ENCODE peak calls at places on chromosome 7, in seven cellular contexts. One of them, this sample, is unnamed.

GRCh38 chr7:121604627-121605296 is 208.7 kb upstream of the FAM3C start:
- DNase-seq in AG04449: no peak
- DNase-seq in OCI-LY7: no peak
- DNase-seq in colonic mucosa: no peak
- DNase-seq in AG09309: no peak
- DNase-seq in right atrium auricular region: no peak
- DNase-seq in upper lobe of right lung: no peak
- DNase-seq in this sample: peak

GRCh38 chr7:108049962-108050361 is 47.0 kb upstream of the LAMB1 start:
- DNase-seq in AG09309: no peak
- DNase-seq in colonic mucosa: no peak
- DNase-seq in OCI-LY7: no peak
- DNase-seq in upper lobe of right lung: no peak
- DNase-seq in right atrium auricular region: no peak
- DNase-seq in AG04449: no peak
- DNase-seq in this sample: no peak

GRCh38 chr7:18019562-18019961 is 8.1 kb downstream of the PRPS1L1 start:
- DNase-seq in AG04449: no peak
- DNase-seq in OCI-LY7: no peak
- DNase-seq in right atrium auricular region: no peak
- DNase-seq in colonic mucosa: no peak
- DNase-seq in upper lobe of right lung: no peak
- DNase-seq in AG09309: peak
- DNase-seq in this sample: no peak

GRCh38 chr7:10076661-10077300 is 896.9 kb upstream of the PHF14 start:
- DNase-seq in AG09309: no peak
- DNase-seq in AG04449: no peak
- DNase-seq in upper lobe of right lung: no peak
- DNase-seq in right atrium auricular region: no peak
- DNase-seq in OCI-LY7: no peak
- DNase-seq in colonic mucosa: no peak
- DNase-seq in this sample: no peak

GRCh38 chr7:951881-952547 is 2.5 kb downstream of the ADAP1 start:
- DNase-seq in OCI-LY7: no peak
- DNase-seq in AG04449: no peak
- DNase-seq in AG09309: no peak
- DNase-seq in upper lobe of right lung: peak
- DNase-seq in colonic mucosa: no peak
- DNase-seq in right atrium auricular region: no peak
- DNase-seq in this sample: no peak

GRCh38 chr7:34550996-34551395 is 107.0 kb upstream of the NPSR1 start:
- DNase-seq in OCI-LY7: no peak
- DNase-seq in AG04449: no peak
- DNase-seq in right atrium auricular region: no peak
- DNase-seq in colonic mucosa: no peak
- DNase-seq in upper lobe of right lung: no peak
- DNase-seq in AG09309: no peak
- DNase-seq in this sample: no peak

GRCh38 chr7:108097703-108098102 is 32.5 kb downstream of the LAMB4 start:
- DNase-seq in OCI-LY7: peak
- DNase-seq in colonic mucosa: peak
- DNase-seq in AG04449: no peak
- DNase-seq in upper lobe of right lung: no peak
- DNase-seq in right atrium auricular region: no peak
- DNase-seq in AG09309: no peak
- DNase-seq in this sample: no peak

GRCh38 chr7:113159746-113160339 is 41.5 kb upstream of the SMIM30 start:
- DNase-seq in colonic mucosa: no peak
- DNase-seq in upper lobe of right lung: no peak
- DNase-seq in right atrium auricular region: no peak
- DNase-seq in AG04449: no peak
- DNase-seq in AG09309: peak
- DNase-seq in OCI-LY7: peak
- DNase-seq in this sample: no peak

GRCh38 chr7:143416565-143417149 is 8.0 kb upstream of the EPHA1 start:
- DNase-seq in AG09309: no peak
- DNase-seq in right atrium auricular region: no peak
- DNase-seq in OCI-LY7: peak
- DNase-seq in colonic mucosa: no peak
- DNase-seq in upper lobe of right lung: no peak
- DNase-seq in AG04449: no peak
- DNase-seq in this sample: no peak

GRCh38 chr7:24922099-24922773 is 57.7 kb downstream of the OSBPL3 start:
- DNase-seq in upper lobe of right lung: no peak
- DNase-seq in AG09309: no peak
- DNase-seq in AG04449: no peak
- DNase-seq in OCI-LY7: no peak
- DNase-seq in colonic mucosa: no peak
- DNase-seq in right atrium auricular region: no peak
- DNase-seq in this sample: no peak

GRCh38 chr7:2553108-2553507 is 2.2 kb downstream of the BRAT1 start:
- DNase-seq in right atrium auricular region: no peak
- DNase-seq in colonic mucosa: no peak
- DNase-seq in AG09309: no peak
- DNase-seq in OCI-LY7: no peak
- DNase-seq in upper lobe of right lung: no peak
- DNase-seq in AG04449: no peak
- DNase-seq in this sample: no peak

GRCh38 chr7:102834999-102835398 is 77.8 kb upstream of the LRRC17 start:
- DNase-seq in AG04449: no peak
- DNase-seq in right atrium auricular region: no peak
- DNase-seq in AG09309: no peak
- DNase-seq in colonic mucosa: no peak
- DNase-seq in OCI-LY7: no peak
- DNase-seq in upper lobe of right lung: no peak
- DNase-seq in this sample: peak

GRCh38 chr7:137458399-137458798 is 114.9 kb upstream of the PTN start:
- DNase-seq in upper lobe of right lung: no peak
- DNase-seq in OCI-LY7: no peak
- DNase-seq in AG09309: no peak
- DNase-seq in colonic mucosa: no peak
- DNase-seq in right atrium auricular region: no peak
- DNase-seq in AG04449: no peak
- DNase-seq in this sample: no peak

GRCh38 chr7:133871757-133872156 is 255.4 kb upstream of the LRGUK start:
- DNase-seq in right atrium auricular region: no peak
- DNase-seq in AG04449: no peak
- DNase-seq in colonic mucosa: no peak
- DNase-seq in OCI-LY7: no peak
- DNase-seq in AG09309: no peak
- DNase-seq in upper lobe of right lung: no peak
- DNase-seq in this sample: no peak

GRCh38 chr7:112990619-112991018 is 96.0 kb downstream of the GPR85 start:
- DNase-seq in AG04449: no peak
- DNase-seq in right atrium auricular region: no peak
- DNase-seq in upper lobe of right lung: no peak
- DNase-seq in colonic mucosa: no peak
- DNase-seq in AG09309: no peak
- DNase-seq in OCI-LY7: no peak
- DNase-seq in this sample: no peak

GRCh38 chr7:67301667-67302066 is 305.0 kb downstream of the TYW1 start:
- DNase-seq in upper lobe of right lung: no peak
- DNase-seq in right atrium auricular region: no peak
- DNase-seq in AG04449: no peak
- DNase-seq in AG09309: no peak
- DNase-seq in colonic mucosa: no peak
- DNase-seq in OCI-LY7: no peak
- DNase-seq in this sample: no peak

GRCh38 chr7:25584557-25584956 is 356.3 kb upstream of the NPVF start:
- DNase-seq in colonic mucosa: no peak
- DNase-seq in AG09309: no peak
- DNase-seq in AG04449: no peak
- DNase-seq in right atrium auricular region: no peak
- DNase-seq in OCI-LY7: no peak
- DNase-seq in upper lobe of right lung: no peak
- DNase-seq in this sample: no peak

GRCh38 chr7:95687759-95688343 is 84.5 kb upstream of the DYNC1I1 start:
- DNase-seq in colonic mucosa: no peak
- DNase-seq in AG09309: no peak
- DNase-seq in OCI-LY7: peak
- DNase-seq in AG04449: no peak
- DNase-seq in upper lobe of right lung: no peak
- DNase-seq in right atrium auricular region: no peak
- DNase-seq in this sample: no peak

GRCh38 chr7:16765436-16765859 is 11.9 kb downstream of the TSPAN13 start:
- DNase-seq in OCI-LY7: no peak
- DNase-seq in AG04449: no peak
- DNase-seq in right atrium auricular region: no peak
- DNase-seq in AG09309: no peak
- DNase-seq in colonic mucosa: no peak
- DNase-seq in upper lobe of right lung: no peak
- DNase-seq in this sample: no peak

GRCh38 chr7:157515342-157516041 is 178.7 kb downstream of the DNAJB6 start:
- DNase-seq in AG04449: no peak
- DNase-seq in right atrium auricular region: peak
- DNase-seq in OCI-LY7: no peak
- DNase-seq in upper lobe of right lung: peak
- DNase-seq in AG09309: no peak
- DNase-seq in colonic mucosa: no peak
- DNase-seq in this sample: no peak

GRCh38 chr7:103551006-103551405 is 105.0 kb upstream of the SLC26A5 start:
- DNase-seq in AG09309: no peak
- DNase-seq in upper lobe of right lung: no peak
- DNase-seq in right atrium auricular region: no peak
- DNase-seq in AG04449: no peak
- DNase-seq in colonic mucosa: no peak
- DNase-seq in OCI-LY7: no peak
- DNase-seq in this sample: no peak

GRCh38 chr7:102153586-102153948 is 133.1 kb upstream of the SH2B2 start:
- DNase-seq in upper lobe of right lung: no peak
- DNase-seq in AG09309: no peak
- DNase-seq in right atrium auricular region: no peak
- DNase-seq in colonic mucosa: no peak
- DNase-seq in OCI-LY7: no peak
- DNase-seq in AG04449: no peak
- DNase-seq in this sample: no peak

GRCh38 chr7:42232275-42232674 is 4.7 kb downstream of the GLI3 start:
- DNase-seq in AG04449: no peak
- DNase-seq in colonic mucosa: no peak
- DNase-seq in OCI-LY7: no peak
- DNase-seq in AG09309: no peak
- DNase-seq in upper lobe of right lung: no peak
- DNase-seq in right atrium auricular region: no peak
- DNase-seq in this sample: peak

GRCh38 chr7:37488163-37488759 is 39.6 kb upstream of the ELMO1 start:
- DNase-seq in AG04449: no peak
- DNase-seq in upper lobe of right lung: no peak
- DNase-seq in OCI-LY7: no peak
- DNase-seq in right atrium auricular region: no peak
- DNase-seq in AG09309: no peak
- DNase-seq in colonic mucosa: no peak
- DNase-seq in this sample: no peak

GRCh38 chr7:85125679-85126078 is 61.2 kb downstream of the SEMA3D start:
- DNase-seq in AG04449: no peak
- DNase-seq in AG09309: peak
- DNase-seq in OCI-LY7: no peak
- DNase-seq in right atrium auricular region: no peak
- DNase-seq in upper lobe of right lung: no peak
- DNase-seq in colonic mucosa: no peak
- DNase-seq in this sample: peak

DNA sequence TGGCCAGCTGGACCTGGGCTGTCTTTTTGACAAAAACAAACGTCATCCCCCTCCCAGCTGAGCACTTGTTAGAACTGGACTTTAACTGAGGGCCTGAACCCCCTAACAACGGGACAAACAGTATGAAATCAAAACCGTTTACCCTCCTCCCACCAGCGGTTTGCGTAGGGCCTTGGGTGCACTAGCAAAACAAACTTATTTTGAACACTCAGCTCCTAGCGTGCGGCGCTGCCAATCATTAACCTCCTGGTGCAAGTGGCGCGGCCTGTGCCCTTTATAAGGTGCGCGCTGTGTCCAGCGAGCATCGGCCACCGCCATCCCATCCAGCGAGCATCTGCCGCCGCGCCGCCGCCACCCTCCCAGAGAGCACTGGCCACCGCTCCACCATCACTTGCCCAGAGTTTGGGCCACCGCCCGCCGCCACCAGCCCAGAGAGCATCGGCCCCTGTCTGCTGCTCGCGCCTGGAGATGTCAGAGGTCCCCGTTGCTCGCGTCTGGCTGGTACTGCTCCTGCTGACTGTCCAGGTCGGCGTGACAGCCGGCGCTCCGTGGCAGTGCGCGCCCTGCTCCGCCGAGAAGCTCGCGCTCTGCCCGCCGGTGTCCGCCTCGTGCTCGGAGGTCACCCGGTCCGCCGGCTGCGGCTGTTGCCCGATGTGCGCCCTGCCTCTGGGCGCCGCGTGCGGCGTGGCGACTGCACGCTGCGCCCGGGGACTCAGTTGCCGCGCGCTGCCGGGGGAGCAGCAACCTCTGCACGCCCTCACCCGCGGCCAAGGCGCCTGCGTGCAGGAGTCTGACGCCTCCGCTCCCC is at the start of gene IGFBP1:
- DNase-seq in right atrium auricular region: no peak
- DNase-seq in AG09309: no peak
- DNase-seq in upper lobe of right lung: no peak
- DNase-seq in OCI-LY7: no peak
- DNase-seq in AG04449: no peak
- DNase-seq in colonic mucosa: no peak
- DNase-seq in this sample: no peak
- H3K4me3 ChIP-seq in right atrium auricular region: no peak
- H3K4me3 ChIP-seq in AG09309: peak
- H3K4me3 ChIP-seq in upper lobe of right lung: no peak
- H3K4me3 ChIP-seq in OCI-LY7: no peak
- H3K4me3 ChIP-seq in AG04449: peak
- H3K4me3 ChIP-seq in colonic mucosa: peak
- H3K4me3 ChIP-seq in this sample: peak

GRCh38 chr7:105808703-105809590 is 67.5 kb downstream of the ATXN7L1 start:
- DNase-seq in upper lobe of right lung: no peak
- DNase-seq in AG09309: no peak
- DNase-seq in right atrium auricular region: no peak
- DNase-seq in AG04449: no peak
- DNase-seq in colonic mucosa: peak
- DNase-seq in OCI-LY7: peak
- DNase-seq in this sample: no peak
- H3K4me3 ChIP-seq in upper lobe of right lung: no peak
- H3K4me3 ChIP-seq in AG09309: no peak
- H3K4me3 ChIP-seq in right atrium auricular region: no peak
- H3K4me3 ChIP-seq in AG04449: no peak
- H3K4me3 ChIP-seq in colonic mucosa: no peak
- H3K4me3 ChIP-seq in OCI-LY7: no peak
- H3K4me3 ChIP-seq in this sample: no peak

GRCh38 chr7:55065079-55065478 is 46.3 kb downstream of the EGFR start:
- DNase-seq in AG04449: peak
- DNase-seq in upper lobe of right lung: no peak
- DNase-seq in right atrium auricular region: no peak
- DNase-seq in OCI-LY7: no peak
- DNase-seq in AG09309: peak
- DNase-seq in colonic mucosa: no peak
- DNase-seq in this sample: peak
- H3K4me3 ChIP-seq in AG04449: no peak
- H3K4me3 ChIP-seq in upper lobe of right lung: no peak
- H3K4me3 ChIP-seq in right atrium auricular region: no peak
- H3K4me3 ChIP-seq in OCI-LY7: no peak
- H3K4me3 ChIP-seq in AG09309: no peak
- H3K4me3 ChIP-seq in colonic mucosa: no peak
- H3K4me3 ChIP-seq in this sample: no peak

DNA sequence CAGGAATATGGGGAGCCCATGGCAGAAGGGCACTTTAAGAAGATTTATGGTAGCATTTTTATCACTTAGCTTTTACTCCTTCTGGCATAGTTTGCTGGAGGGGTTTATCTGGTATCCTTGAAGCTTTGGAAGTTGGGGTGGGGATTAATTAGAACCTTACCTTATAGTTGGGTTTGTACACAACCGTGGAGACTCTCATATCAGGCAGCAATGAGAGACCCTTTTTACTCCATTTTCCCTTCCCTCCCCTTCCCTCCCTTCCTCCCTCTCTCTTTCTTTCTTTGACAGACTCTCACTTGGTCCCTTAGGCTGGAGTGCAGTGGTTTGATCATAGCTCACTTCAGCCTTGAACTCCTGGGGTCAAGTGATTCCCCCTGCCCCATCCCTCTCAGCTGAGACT is 465.8 kb upstream of the PODXL start:
- DNase-seq in OCI-LY7: no peak
- DNase-seq in right atrium auricular region: no peak
- DNase-seq in colonic mucosa: no peak
- DNase-seq in upper lobe of right lung: no peak
- DNase-seq in AG09309: no peak
- DNase-seq in AG04449: no peak
- DNase-seq in this sample: no peak
- H3K4me3 ChIP-seq in OCI-LY7: no peak
- H3K4me3 ChIP-seq in right atrium auricular region: no peak
- H3K4me3 ChIP-seq in colonic mucosa: no peak
- H3K4me3 ChIP-seq in upper lobe of right lung: no peak
- H3K4me3 ChIP-seq in AG09309: no peak
- H3K4me3 ChIP-seq in AG04449: no peak
- H3K4me3 ChIP-seq in this sample: no peak